ENCODE peak calls at places on chromosomes 6 and 20, in six cellular contexts. C is neural progenitor cell, H is SK-N-SH, K is PC-3, Q is GM23338, T is MM.1S. E is an unnamed sample. For H3K4me1 and H3F3A, the result is how much of the 10 kb centered on the place peaks cover.

GRCh38 chr6:11413728-11414127 is 123.8 kb upstream of the TMEM170B start:
- DNase-seq in K (peak), C (no peak), Q (no peak), T (no peak), H (no peak), E (peak)

GRCh38 chr6:79225718-79226117 is 8.8 kb downstream of the HMGN3 start:
- DNase-seq in T (no peak), Q (no peak), K (no peak), H (no peak), C (no peak), E (no peak)

GRCh38 chr6:111941686-111942330 is 68.6 kb upstream of the FYN start:
- DNase-seq in C (no peak), H (no peak), K (no peak), Q (no peak), T (no peak), E (peak)

GRCh38 chr20:63538204-63539091 is 1.3 kb upstream of the PTK6 start:
- DNase-seq in H (no peak), C (no peak), Q (peak), K (peak), T (no peak), E (no peak)

GRCh38 chr6:155162682-155163081 is 101.1 kb upstream of the CLDN20 start:
- DNase-seq in H (no peak), K (peak), T (no peak), Q (no peak), C (no peak), E (no peak)

GRCh38 chr6:38876470-38876869 is 161.4 kb downstream of the DNAH8 start:
- DNase-seq in H (no peak), T (no peak), Q (no peak), K (no peak), C (peak), E (no peak)

GRCh38 chr6:74891358-74891811 is 314.5 kb downstream of the COL12A1 start:
- DNase-seq in T (no peak), C (no peak), Q (no peak), H (no peak), K (no peak), E (peak)

GRCh38 chr20:23503649-23504048 is 12.7 kb downstream of the CST8 start:
- DNase-seq in T (no peak), Q (no peak), C (no peak), H (no peak), K (no peak), E (no peak)

GRCh38 chr6:47630587-47630986 is 67.8 kb upstream of the ADGRF4 start:
- DNase-seq in H (no peak), K (no peak), C (no peak), T (no peak), Q (no peak), E (no peak)

GRCh38 chr6:114085206-114085605 is 114.3 kb upstream of the HDAC2 start:
- DNase-seq in Q (no peak), H (no peak), C (no peak), T (no peak), K (no peak), E (peak)

GRCh38 chr20:59027746-59028320 is 4.3 kb downstream of the ATP5F1E start:
- DNase-seq in C (no peak), K (peak), H (no peak), Q (no peak), T (no peak), E (peak)
- H3K4me1 ChIP-seq in C (under half), K (under half), H (under half), Q (under half), T (under half), E (under half)

GRCh38 chr6:150693404-150693803 is 93.7 kb downstream of the PLEKHG1 start:
- DNase-seq in C (no peak), Q (no peak), H (no peak), K (no peak), T (no peak), E (no peak)
- H3F3A ChIP-seq in C (under half), Q (under half), H (under half), K (under half), T (under half), E (under half)

DNA sequence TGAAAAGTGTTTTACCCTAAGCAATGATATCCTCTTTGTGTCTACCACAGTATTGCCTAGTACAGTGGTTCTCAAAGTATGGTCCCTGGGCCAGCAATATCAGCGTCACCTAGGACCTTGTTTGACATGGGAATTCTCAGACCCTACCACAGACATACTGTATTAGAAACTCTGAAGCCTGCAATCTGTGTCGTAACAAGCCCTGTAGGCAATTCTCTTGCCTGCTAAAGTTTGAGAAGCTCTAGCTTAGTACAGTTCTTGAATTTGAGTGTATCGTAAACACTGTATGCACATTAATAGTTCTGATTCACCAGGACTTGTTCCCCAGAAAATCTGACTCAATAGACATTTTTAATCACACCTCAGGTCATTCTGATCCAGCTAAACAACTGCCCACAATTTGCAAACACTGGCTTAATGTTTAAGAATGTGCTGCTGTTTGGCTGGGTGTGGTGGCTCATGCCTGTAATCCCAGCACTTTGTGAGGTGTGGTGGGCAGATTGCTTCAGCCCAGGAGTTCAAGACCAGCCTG is 414.3 kb downstream of the TFAP2A start:
- DNase-seq in K (peak), Q (no peak), T (no peak), H (no peak), C (no peak), E (peak)
- TF ChIP-seq EZH2phosphoT487 in K (no peak), Q (no peak), T (no peak), H (no peak), C (no peak), E (no peak)

DNA sequence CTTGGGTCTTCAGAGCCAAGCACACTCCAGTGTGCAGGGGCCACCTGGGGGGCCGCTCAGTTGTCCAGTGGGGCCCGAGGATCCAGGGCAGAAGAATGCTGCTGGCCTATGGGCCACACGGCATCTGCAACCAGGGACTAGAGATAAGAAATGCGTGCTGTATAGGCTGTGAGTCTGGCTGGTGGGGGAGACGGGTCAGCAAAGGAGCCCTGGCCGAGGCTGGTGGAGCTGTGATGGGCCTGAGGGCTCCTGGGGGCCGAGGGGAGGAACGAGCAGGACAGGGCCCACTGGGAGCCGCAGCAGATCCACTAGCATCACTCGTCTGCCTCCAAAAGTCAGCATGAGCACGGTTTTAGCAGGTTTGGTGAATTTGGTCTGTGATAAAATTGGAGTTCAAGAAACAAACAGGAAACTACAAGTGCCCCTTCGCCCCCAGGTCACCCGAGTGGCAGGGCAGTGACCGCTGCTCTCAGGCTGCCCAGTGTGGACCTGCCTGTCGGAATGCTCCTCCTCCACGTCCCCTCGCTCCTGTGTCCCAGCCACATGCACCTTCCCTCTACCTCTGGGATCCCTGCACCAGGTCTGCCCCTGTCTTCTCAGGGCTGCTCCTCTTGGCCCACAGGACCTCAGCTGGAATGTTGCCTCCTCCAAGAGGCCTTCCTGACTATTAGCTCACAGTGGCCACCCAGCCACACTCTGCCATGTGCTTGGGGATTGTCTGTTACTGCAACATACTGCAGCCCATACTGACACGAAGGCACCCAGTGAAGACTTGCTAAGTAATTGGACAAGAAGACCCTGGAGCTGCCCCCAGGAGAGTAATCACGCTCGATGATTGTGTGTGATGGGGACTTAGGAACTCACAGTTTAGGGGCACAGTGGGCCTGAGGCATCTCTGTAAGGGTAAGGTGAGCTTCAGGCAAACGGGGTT is 10.9 kb downstream of the ACSS1 start:
- DNase-seq in C (no peak), H (no peak), K (no peak), Q (no peak), T (no peak), E (no peak)
- H3K4me1 ChIP-seq in C (under half), H (under half), K (under half), Q (under half), T (under half), E (under half)

GRCh38 chr6:32971581-32972352 is 3.4 kb downstream of the BRD2 start:
- DNase-seq in T (peak), H (peak), K (peak), C (peak), Q (peak), E (peak)
- H3F3A ChIP-seq in T (half or more), H (half or more), K (under half), C (half or more), Q (under half), E (half or more)

GRCh38 chr6:53795702-53796450 is 1.1 kb downstream of the LRRC1 start:
- DNase-seq in K (peak), H (peak), T (peak), Q (peak), C (peak), E (peak)
- TF ChIP-seq EZH2phosphoT487 in K (no peak), H (no peak), T (no peak), Q (no peak), C (no peak), E (no peak)

GRCh38 chr6:44625996-44626395 is 238.5 kb downstream of the CDC5L start:
- DNase-seq in Q (no peak), K (no peak), H (no peak), C (no peak), T (no peak), E (no peak)
- H3K4me1 ChIP-seq in Q (under half), K (under half), H (under half), C (under half), T (under half), E (under half)

GRCh38 chr6:33410711-33411631 is at the start of gene PHF1:
- DNase-seq in K (no peak), Q (peak), C (no peak), H (peak), T (no peak), E (peak)
- H3F3A ChIP-seq in K (under half), Q (under half), C (half or more), H (under half), T (under half), E (under half)

E was measured in GM23248.